ENCODE peak calls at places on chromosomes 13 and 19, in four cellular contexts. One of them, this sample, is unnamed.

GRCh38 chr19:461664-462551 is 1.1 kb upstream of the SHC2 start:
- DNase-seq in breast epithelium: no peak
- DNase-seq in cardiac fibroblast: no peak
- DNase-seq in kidney: no peak
- DNase-seq in this sample: no peak

GRCh38 chr19:35585844-35586243 is at the start of gene PMIS2:
- DNase-seq in cardiac fibroblast: peak
- DNase-seq in breast epithelium: no peak
- DNase-seq in kidney: no peak
- DNase-seq in this sample: no peak

GRCh38 chr13:106471957-106472543 is 63.4 kb downstream of the EFNB2 start:
- DNase-seq in kidney: no peak
- DNase-seq in cardiac fibroblast: peak
- DNase-seq in breast epithelium: no peak
- DNase-seq in this sample: no peak

GRCh38 chr19:42281175-42282035 is 12.4 kb downstream of the CIC start:
- DNase-seq in breast epithelium: no peak
- DNase-seq in kidney: peak
- DNase-seq in cardiac fibroblast: peak
- DNase-seq in this sample: peak

GRCh38 chr13:40178130-40178529 is 488.3 kb downstream of the FOXO1 start:
- DNase-seq in breast epithelium: no peak
- DNase-seq in cardiac fibroblast: no peak
- DNase-seq in kidney: no peak
- DNase-seq in this sample: no peak

GRCh38 chr13:95601906-95602305 is 42.6 kb downstream of the DZIP1 start:
- DNase-seq in breast epithelium: no peak
- DNase-seq in kidney: no peak
- DNase-seq in cardiac fibroblast: no peak
- DNase-seq in this sample: no peak

GRCh38 chr19:58434217-58434616 is 5.7 kb downstream of the ZNF132 start:
- DNase-seq in breast epithelium: no peak
- DNase-seq in cardiac fibroblast: peak
- DNase-seq in kidney: no peak
- DNase-seq in this sample: no peak

GRCh38 chr13:100394005-100394695 is 194.4 kb downstream of the GGACT start:
- DNase-seq in breast epithelium: no peak
- DNase-seq in kidney: no peak
- DNase-seq in cardiac fibroblast: peak
- DNase-seq in this sample: no peak

GRCh38 chr19:51602189-51602854 is 27.9 kb downstream of the SIGLEC5 start:
- DNase-seq in cardiac fibroblast: no peak
- DNase-seq in kidney: no peak
- DNase-seq in breast epithelium: no peak
- DNase-seq in this sample: no peak

GRCh38 chr13:21328201-21328600 is 130.9 kb downstream of the ZDHHC20 start:
- DNase-seq in breast epithelium: no peak
- DNase-seq in cardiac fibroblast: no peak
- DNase-seq in kidney: no peak
- DNase-seq in this sample: no peak

GRCh38 chr19:4094761-4095487 is 28.2 kb upstream of the ZBTB7A start:
- DNase-seq in breast epithelium: no peak
- DNase-seq in kidney: no peak
- DNase-seq in cardiac fibroblast: no peak
- DNase-seq in this sample: no peak

GRCh38 chr13:19618925-19619324 is 14.5 kb upstream of the MPHOSPH8 start:
- DNase-seq in kidney: no peak
- DNase-seq in cardiac fibroblast: peak
- DNase-seq in breast epithelium: no peak
- DNase-seq in this sample: no peak

GRCh38 chr13:106513025-106513424 is 22.4 kb downstream of the EFNB2 start:
- DNase-seq in breast epithelium: no peak
- DNase-seq in kidney: no peak
- DNase-seq in cardiac fibroblast: peak
- DNase-seq in this sample: no peak

GRCh38 chr13:113884821-113885220 is 20.9 kb upstream of the GAS6 start:
- DNase-seq in breast epithelium: no peak
- DNase-seq in cardiac fibroblast: no peak
- DNase-seq in kidney: no peak
- DNase-seq in this sample: no peak

GRCh38 chr19:4009990-4010807 is 2.7 kb downstream of the PIAS4 start:
- DNase-seq in cardiac fibroblast: no peak
- DNase-seq in breast epithelium: no peak
- DNase-seq in kidney: no peak
- DNase-seq in this sample: no peak

GRCh38 chr19:17784201-17785008 is 10.5 kb upstream of the B3GNT3 start:
- DNase-seq in cardiac fibroblast: peak
- DNase-seq in kidney: peak
- DNase-seq in breast epithelium: peak
- DNase-seq in this sample: peak

GRCh38 chr19:44869728-44870470 is 21.2 kb upstream of the TOMM40 start:
- DNase-seq in cardiac fibroblast: peak
- DNase-seq in breast epithelium: no peak
- DNase-seq in kidney: no peak
- DNase-seq in this sample: no peak

GRCh38 chr19:10433131-10433536 is 12.8 kb downstream of the PDE4A start:
- DNase-seq in kidney: no peak
- DNase-seq in cardiac fibroblast: no peak
- DNase-seq in breast epithelium: no peak
- DNase-seq in this sample: no peak

GRCh38 chr19:13083627-13084026 is 19.0 kb downstream of the LYL1 start:
- DNase-seq in kidney: no peak
- DNase-seq in cardiac fibroblast: no peak
- DNase-seq in breast epithelium: no peak
- DNase-seq in this sample: no peak

GRCh38 chr19:37355901-37356300 is 15.0 kb upstream of the ZNF527 start:
- DNase-seq in breast epithelium: no peak
- DNase-seq in kidney: no peak
- DNase-seq in cardiac fibroblast: no peak
- DNase-seq in this sample: no peak

GRCh38 chr19:40604647-40605200 is 3.6 kb downstream of the LTBP4 start:
- DNase-seq in cardiac fibroblast: no peak
- DNase-seq in kidney: no peak
- DNase-seq in breast epithelium: no peak
- DNase-seq in this sample: no peak

GRCh38 chr19:55099557-55100506 is 17.6 kb downstream of the PPP1R12C start:
- DNase-seq in kidney: no peak
- DNase-seq in breast epithelium: no peak
- DNase-seq in cardiac fibroblast: peak
- DNase-seq in this sample: no peak

GRCh38 chr19:54312436-54313362 is at the start of gene LILRA5:
- DNase-seq in cardiac fibroblast: no peak
- DNase-seq in kidney: no peak
- DNase-seq in breast epithelium: peak
- DNase-seq in this sample: peak

GRCh38 chr19:10815969-10816635 is 19.9 kb downstream of the TMED1 start:
- DNase-seq in cardiac fibroblast: no peak
- DNase-seq in breast epithelium: no peak
- DNase-seq in kidney: no peak
- DNase-seq in this sample: no peak

GRCh38 chr19:6108721-6109633 is 1.3 kb downstream of the RFX2 start:
- DNase-seq in breast epithelium: peak
- DNase-seq in kidney: peak
- DNase-seq in cardiac fibroblast: peak
- DNase-seq in this sample: peak

GRCh38 chr13:43981091-43981490 is 101.4 kb downstream of the LACC1 start:
- DNase-seq in cardiac fibroblast: no peak
- DNase-seq in breast epithelium: no peak
- DNase-seq in kidney: no peak
- DNase-seq in this sample: no peak

GRCh38 chr19:18660051-18660910 is 23.2 kb upstream of the CRTC1 start:
- DNase-seq in breast epithelium: no peak
- DNase-seq in cardiac fibroblast: peak
- DNase-seq in kidney: peak
- DNase-seq in this sample: no peak

GRCh38 chr19:1446713-1447564 is 3.0 kb upstream of the APC2 start:
- DNase-seq in cardiac fibroblast: no peak
- DNase-seq in kidney: no peak
- DNase-seq in breast epithelium: no peak
- DNase-seq in this sample: no peak

GRCh38 chr13:99265823-99266426 is 7.7 kb upstream of the GPR18 start:
- DNase-seq in kidney: no peak
- DNase-seq in cardiac fibroblast: peak
- DNase-seq in breast epithelium: no peak
- DNase-seq in this sample: no peak

GRCh38 chr13:39552233-39552632 is 50.8 kb downstream of the LHFPL6 start:
- DNase-seq in breast epithelium: no peak
- DNase-seq in kidney: no peak
- DNase-seq in cardiac fibroblast: no peak
- DNase-seq in this sample: no peak

GRCh38 chr19:15452111-15453047 is 2.6 kb upstream of the WIZ start:
- DNase-seq in breast epithelium: peak
- DNase-seq in kidney: peak
- DNase-seq in cardiac fibroblast: peak
- DNase-seq in this sample: peak

GRCh38 chr13:71320452-71320851 is 546.6 kb downstream of the DACH1 start:
- DNase-seq in breast epithelium: no peak
- DNase-seq in kidney: no peak
- DNase-seq in cardiac fibroblast: peak
- DNase-seq in this sample: peak
- TF ChIP-seq CTCF in breast epithelium: no peak
- TF ChIP-seq CTCF in kidney: peak
- TF ChIP-seq CTCF in cardiac fibroblast: peak
- TF ChIP-seq CTCF in this sample: no peak

DNA sequence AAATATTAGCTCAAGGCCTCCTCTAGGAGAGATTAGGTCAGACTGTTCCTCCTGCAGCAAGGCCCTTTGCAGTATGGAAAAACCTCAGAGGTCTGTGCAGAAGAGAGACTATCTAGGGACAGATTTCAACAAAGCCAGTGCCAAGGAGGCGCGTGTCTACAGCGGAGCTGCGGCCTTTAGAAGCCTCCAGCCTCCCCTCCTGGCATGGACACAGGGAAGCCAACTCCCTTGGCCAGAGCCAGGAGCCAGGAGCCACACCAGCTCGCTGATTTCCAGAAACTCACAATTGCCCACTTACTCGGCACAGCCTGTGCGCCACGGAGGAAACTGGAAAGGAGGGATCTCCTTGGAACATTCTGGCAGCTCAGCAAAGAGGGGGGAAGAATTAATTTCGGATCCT is 63.4 kb downstream of the INSR start:
- DNase-seq in kidney: no peak
- DNase-seq in cardiac fibroblast: no peak
- DNase-seq in breast epithelium: no peak
- DNase-seq in this sample: no peak
- H3K4me3 ChIP-seq in kidney: no peak
- H3K4me3 ChIP-seq in cardiac fibroblast: no peak
- H3K4me3 ChIP-seq in breast epithelium: no peak
- H3K4me3 ChIP-seq in this sample: no peak

GRCh38 chr13:25111557-25111956 is 15.6 kb downstream of the PABPC3 start:
- DNase-seq in breast epithelium: no peak
- DNase-seq in cardiac fibroblast: peak
- DNase-seq in kidney: no peak
- DNase-seq in this sample: no peak

GRCh38 chr13:25116044-25116443 is 20.1 kb downstream of the PABPC3 start:
- DNase-seq in breast epithelium: no peak
- DNase-seq in cardiac fibroblast: no peak
- DNase-seq in kidney: no peak
- DNase-seq in this sample: no peak

GRCh38 chr13:25112856-25113255 is 16.9 kb downstream of the PABPC3 start:
- DNase-seq in breast epithelium: no peak
- DNase-seq in cardiac fibroblast: no peak
- DNase-seq in kidney: no peak
- DNase-seq in this sample: no peak

GRCh38 chr13:25117312-25117711 is 21.4 kb downstream of the PABPC3 start:
- DNase-seq in kidney: peak
- DNase-seq in cardiac fibroblast: no peak
- DNase-seq in breast epithelium: no peak
- DNase-seq in this sample: no peak

DNA sequence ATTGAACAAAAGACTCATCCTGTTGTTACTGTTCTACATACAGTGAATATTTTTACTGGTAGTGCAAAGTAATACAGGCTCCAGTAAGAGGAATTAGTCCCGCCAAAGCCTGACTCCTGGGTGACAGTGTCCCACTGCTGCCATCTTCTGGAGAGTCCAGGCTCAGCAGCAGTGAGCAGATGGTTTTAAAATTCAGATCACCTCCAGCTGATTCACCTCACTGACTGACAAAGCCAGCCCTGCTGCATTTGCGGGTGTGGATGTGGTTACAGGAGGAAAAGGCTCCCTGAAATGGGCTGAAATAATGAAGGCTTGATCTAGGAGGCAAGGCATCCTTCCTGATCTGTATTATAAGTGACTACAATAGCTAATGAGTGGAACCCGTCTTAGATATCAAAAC is 18.3 kb downstream of the PABPC3 start:
- DNase-seq in cardiac fibroblast: peak
- DNase-seq in kidney: peak
- DNase-seq in breast epithelium: peak
- DNase-seq in this sample: no peak
- TF ChIP-seq CTCF in cardiac fibroblast: peak
- TF ChIP-seq CTCF in kidney: peak
- TF ChIP-seq CTCF in breast epithelium: peak
- TF ChIP-seq CTCF in this sample: peak

GRCh38 chr19:53037101-53038097 is 7.1 kb upstream of the ERVV-2 start:
- DNase-seq in breast epithelium: no peak
- DNase-seq in kidney: peak
- DNase-seq in cardiac fibroblast: peak
- DNase-seq in this sample: peak
- H3K4me3 ChIP-seq in breast epithelium: peak
- H3K4me3 ChIP-seq in kidney: peak
- H3K4me3 ChIP-seq in cardiac fibroblast: peak
- H3K4me3 ChIP-seq in this sample: peak

GRCh38 chr13:75566658-75567057 is 17.1 kb downstream of the UCHL3 start:
- DNase-seq in cardiac fibroblast: peak
- DNase-seq in kidney: no peak
- DNase-seq in breast epithelium: no peak
- DNase-seq in this sample: no peak
- TF ChIP-seq CTCF in cardiac fibroblast: peak
- TF ChIP-seq CTCF in kidney: no peak
- TF ChIP-seq CTCF in breast epithelium: no peak
- TF ChIP-seq CTCF in this sample: no peak

DNA sequence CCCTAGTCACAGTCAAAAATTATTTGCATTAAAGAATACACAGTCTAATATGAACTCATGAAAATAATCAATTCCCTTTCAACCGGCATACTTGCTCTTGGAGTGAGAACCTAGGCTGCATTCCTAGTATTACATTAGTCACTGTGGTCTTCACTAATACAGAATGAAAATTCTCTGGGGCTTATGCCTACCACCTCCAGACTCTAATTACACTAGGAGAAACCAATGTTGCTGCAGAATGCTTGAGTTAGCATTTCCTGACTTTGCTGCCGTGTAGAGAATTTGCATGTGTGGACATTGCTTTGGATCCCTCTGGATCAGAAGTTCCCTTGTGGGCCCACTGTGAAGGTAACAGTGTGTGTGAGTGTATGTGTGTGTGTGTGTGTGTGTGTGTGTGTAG is 87.8 kb downstream of the CCNA1 start:
- DNase-seq in cardiac fibroblast: no peak
- DNase-seq in breast epithelium: no peak
- DNase-seq in kidney: no peak
- DNase-seq in this sample: no peak
- H3K4me3 ChIP-seq in cardiac fibroblast: no peak
- H3K4me3 ChIP-seq in breast epithelium: no peak
- H3K4me3 ChIP-seq in kidney: no peak
- H3K4me3 ChIP-seq in this sample: no peak